ENCODE peak calls at places on chromosome 14, in four cellular contexts. D is IMR-90; S is stimulated activated CD8-positive, alpha-beta memory T cell treated with anti-CD3 and anti-CD28 coated beads, Interleukin-15, amount 100 ng/mL, for 4 hours; P is K562. A is an unnamed sample.

GRCh38 chr14:52834440-52834842 is 43.0 kb upstream of the GNPNAT1 start:
- DNase-seq in P (no peak), S (no peak), D (peak; percentile 93), A (no peak)

GRCh38 chr14:33525626-33526025 is 425.2 kb downstream of the EGLN3 start:
- DNase-seq in P (no peak), S (no peak), D (no peak), A (no peak)

GRCh38 chr14:30193791-30194407 is 266.3 kb upstream of the PRKD1 start:
- DNase-seq in D (peak; percentile 94), P (no peak), S (no peak), A (no peak)

GRCh38 chr14:77761205-77761931 is 412 bp upstream of the SNW1 start:
- DNase-seq in P (peak; percentile 35), S (no peak), D (peak; percentile 36), A (no peak)

GRCh38 chr14:42222924-42223471 is 616.3 kb downstream of the LRFN5 start:
- DNase-seq in P (no peak), S (no peak), D (peak; percentile 83), A (no peak)

GRCh38 chr14:72433511-72433910 is 460.4 kb downstream of the DPF3 start:
- DNase-seq in P (no peak), S (no peak), D (peak; percentile 59), A (no peak)

GRCh38 chr14:68182492-68182891 is 362.9 kb downstream of the RAD51B start:
- DNase-seq in P (no peak), S (no peak), D (no peak), A (no peak)

GRCh38 chr14:71703477-71703876 is 228.8 kb upstream of the RGS6 start:
- DNase-seq in S (no peak), D (peak; percentile 76), P (no peak), A (no peak)

GRCh38 chr14:45287609-45288008 is 34.6 kb upstream of the MIS18BP1 start:
- DNase-seq in P (no peak), S (no peak), D (no peak), A (no peak)

GRCh38 chr14:96059519-96060135 is 20.5 kb downstream of the C14orf132 start:
- DNase-seq in D (no peak), P (no peak), S (no peak), A (no peak)

GRCh38 chr14:75995372-75996041 is 9.9 kb downstream of the IFT43 start:
- DNase-seq in D (peak; percentile 95), P (no peak), S (no peak), A (no peak)

GRCh38 chr14:81625343-81625742 is 91.7 kb upstream of the SEL1L start:
- DNase-seq in D (no peak), S (no peak), P (no peak), A (no peak)

GRCh38 chr14:94115068-94115591 is 4.6 kb downstream of the IFI27 start:
- DNase-seq in S (no peak), D (no peak), P (no peak), A (no peak)

GRCh38 chr14:99273025-99273723 is 1.2 kb upstream of the BCL11B start:
- DNase-seq in S (no peak), D (no peak), P (no peak), A (peak; percentile 44)

GRCh38 chr14:78170203-78170602 is at the start of gene NRXN3:
- DNase-seq in D (no peak), P (no peak), S (no peak), A (no peak)

GRCh38 chr14:100376751-100377171 is 53.6 kb downstream of the SLC25A47 start:
- DNase-seq in D (peak; percentile 23), P (no peak), S (no peak), A (no peak)

GRCh38 chr14:77310041-77310440 is 10.6 kb downstream of the POMT2 start:
- DNase-seq in S (no peak), D (peak; percentile 33), P (no peak), A (no peak)

GRCh38 chr14:75896341-75896740 is 85.5 kb downstream of the TGFB3 start:
- DNase-seq in S (no peak), D (no peak), P (no peak), A (no peak)

GRCh38 chr14:95547626-95548327 is 12.9 kb downstream of the GLRX5 start:
- DNase-seq in D (peak; percentile 66), P (no peak), S (no peak), A (no peak)

GRCh38 chr14:100842799-100843198 is 16.9 kb downstream of the MEG3 start:
- DNase-seq in S (no peak), P (no peak), D (peak; percentile 95), A (no peak)

A was measured in activated gamma-delta T cell.